ENCODE peak calls at places on chromosomes 4 and X, in seven cellular contexts. One of them, this sample, is unnamed.
A peak's percentile ranks its signal among the peaks of the same experiment; 100 is the strongest.

GRCh38 chr4:41509411-41510008 is 28.4 kb upstream of the LIMCH1 start:
- DNase-seq in CD8-positive, alpha-beta T cell: no peak
- DNase-seq in mammary epithelial cell: no peak
- DNase-seq in CD8-positive, alpha-beta memory T cell: no peak
- DNase-seq in GM23338: no peak
- DNase-seq in Peyer's patch: no peak
- DNase-seq in upper lobe of right lung: no peak
- DNase-seq in this sample: no peak

GRCh38 chrX:70087857-70088256 is 25.6 kb downstream of the OTUD6A start:
- DNase-seq in GM23338: no peak
- DNase-seq in CD8-positive, alpha-beta memory T cell: no peak
- DNase-seq in mammary epithelial cell: no peak
- DNase-seq in Peyer's patch: no peak
- DNase-seq in upper lobe of right lung: no peak
- DNase-seq in CD8-positive, alpha-beta T cell: no peak
- DNase-seq in this sample: no peak

GRCh38 chr4:4613641-4614286 is 71.9 kb upstream of the STX18 start:
- DNase-seq in mammary epithelial cell: no peak
- DNase-seq in CD8-positive, alpha-beta T cell: no peak
- DNase-seq in GM23338: no peak
- DNase-seq in CD8-positive, alpha-beta memory T cell: no peak
- DNase-seq in Peyer's patch: no peak
- DNase-seq in upper lobe of right lung: no peak
- DNase-seq in this sample: no peak

GRCh38 chrX:17617794-17618193 is 119.5 kb upstream of the SCML1 start:
- DNase-seq in CD8-positive, alpha-beta T cell: no peak
- DNase-seq in GM23338: no peak
- DNase-seq in mammary epithelial cell: no peak
- DNase-seq in CD8-positive, alpha-beta memory T cell: no peak
- DNase-seq in Peyer's patch: no peak
- DNase-seq in upper lobe of right lung: no peak
- DNase-seq in this sample: no peak

GRCh38 chr4:118842055-118842454 is 6.1 kb upstream of the SEC24D start:
- DNase-seq in GM23338: no peak
- DNase-seq in upper lobe of right lung: no peak
- DNase-seq in mammary epithelial cell: peak; percentile 69
- DNase-seq in CD8-positive, alpha-beta memory T cell: no peak
- DNase-seq in CD8-positive, alpha-beta T cell: no peak
- DNase-seq in Peyer's patch: no peak
- DNase-seq in this sample: no peak

GRCh38 chrX:79325263-79325958 is 41.7 kb downstream of the ITM2A start:
- DNase-seq in Peyer's patch: no peak
- DNase-seq in mammary epithelial cell: no peak
- DNase-seq in upper lobe of right lung: no peak
- DNase-seq in CD8-positive, alpha-beta T cell: peak; percentile 13
- DNase-seq in GM23338: peak; percentile 17
- DNase-seq in CD8-positive, alpha-beta memory T cell: peak; percentile 26
- DNase-seq in this sample: no peak

GRCh38 chrX:46710927-46711623 is 47.8 kb downstream of the SLC9A7 start:
- DNase-seq in Peyer's patch: no peak
- DNase-seq in CD8-positive, alpha-beta memory T cell: no peak
- DNase-seq in mammary epithelial cell: no peak
- DNase-seq in upper lobe of right lung: no peak
- DNase-seq in GM23338: peak; percentile 11
- DNase-seq in CD8-positive, alpha-beta T cell: no peak
- DNase-seq in this sample: no peak

GRCh38 chr4:56181140-56181950 is 205.9 kb downstream of the AASDH start:
- DNase-seq in upper lobe of right lung: no peak
- DNase-seq in CD8-positive, alpha-beta memory T cell: no peak
- DNase-seq in Peyer's patch: no peak
- DNase-seq in GM23338: no peak
- DNase-seq in mammary epithelial cell: peak; percentile 34
- DNase-seq in CD8-positive, alpha-beta T cell: no peak
- DNase-seq in this sample: no peak

GRCh38 chrX:71111851-71112468 is 583 bp upstream of the IL2RG start:
- DNase-seq in CD8-positive, alpha-beta T cell: no peak
- DNase-seq in mammary epithelial cell: no peak
- DNase-seq in upper lobe of right lung: no peak
- DNase-seq in Peyer's patch: no peak
- DNase-seq in CD8-positive, alpha-beta memory T cell: peak; percentile 59
- DNase-seq in GM23338: no peak
- DNase-seq in this sample: no peak

GRCh38 chr4:37822220-37822619 is 4.3 kb upstream of the PGM2 start:
- DNase-seq in upper lobe of right lung: no peak
- DNase-seq in mammary epithelial cell: no peak
- DNase-seq in CD8-positive, alpha-beta T cell: no peak
- DNase-seq in GM23338: no peak
- DNase-seq in CD8-positive, alpha-beta memory T cell: no peak
- DNase-seq in Peyer's patch: no peak
- DNase-seq in this sample: no peak

GRCh38 chr4:15482346-15482745 is 12.7 kb downstream of the CC2D2A start:
- DNase-seq in upper lobe of right lung: no peak
- DNase-seq in CD8-positive, alpha-beta memory T cell: no peak
- DNase-seq in mammary epithelial cell: no peak
- DNase-seq in Peyer's patch: no peak
- DNase-seq in CD8-positive, alpha-beta T cell: no peak
- DNase-seq in GM23338: no peak
- DNase-seq in this sample: no peak

GRCh38 chr4:140373328-140374129 is at the start of gene SCOC:
- DNase-seq in upper lobe of right lung: peak; percentile 99
- DNase-seq in GM23338: peak; percentile 99
- DNase-seq in CD8-positive, alpha-beta memory T cell: peak; percentile 96
- DNase-seq in Peyer's patch: peak; percentile 99
- DNase-seq in CD8-positive, alpha-beta T cell: peak; percentile 93
- DNase-seq in mammary epithelial cell: peak; percentile 99
- DNase-seq in this sample: peak; percentile 100

GRCh38 chrX:33968611-33969010 is 163.5 kb downstream of the FAM47A start:
- DNase-seq in mammary epithelial cell: no peak
- DNase-seq in GM23338: no peak
- DNase-seq in Peyer's patch: no peak
- DNase-seq in CD8-positive, alpha-beta memory T cell: no peak
- DNase-seq in CD8-positive, alpha-beta T cell: no peak
- DNase-seq in upper lobe of right lung: no peak
- DNase-seq in this sample: no peak

GRCh38 chr4:80228460-80228859 is 31.2 kb downstream of the PRDM8 start:
- DNase-seq in Peyer's patch: no peak
- DNase-seq in GM23338: no peak
- DNase-seq in CD8-positive, alpha-beta memory T cell: no peak
- DNase-seq in mammary epithelial cell: no peak
- DNase-seq in CD8-positive, alpha-beta T cell: no peak
- DNase-seq in upper lobe of right lung: no peak
- DNase-seq in this sample: no peak

GRCh38 chr4:185587444-185588161 is 52.3 kb upstream of the PDLIM3 start:
- DNase-seq in GM23338: peak; percentile 95
- DNase-seq in Peyer's patch: no peak
- DNase-seq in upper lobe of right lung: no peak
- DNase-seq in mammary epithelial cell: no peak
- DNase-seq in CD8-positive, alpha-beta T cell: peak; percentile 24
- DNase-seq in CD8-positive, alpha-beta memory T cell: peak; percentile 60
- DNase-seq in this sample: no peak

GRCh38 chr4:13918110-13918509 is 290.6 kb upstream of the BOD1L1 start:
- DNase-seq in upper lobe of right lung: no peak
- DNase-seq in GM23338: no peak
- DNase-seq in CD8-positive, alpha-beta T cell: no peak
- DNase-seq in Peyer's patch: no peak
- DNase-seq in mammary epithelial cell: peak; percentile 97
- DNase-seq in CD8-positive, alpha-beta memory T cell: no peak
- DNase-seq in this sample: peak; percentile 59

GRCh38 chr4:155271557-155271956 is 63.1 kb downstream of the NPY2R start:
- DNase-seq in CD8-positive, alpha-beta T cell: no peak
- DNase-seq in Peyer's patch: no peak
- DNase-seq in GM23338: peak; percentile 58
- DNase-seq in upper lobe of right lung: no peak
- DNase-seq in CD8-positive, alpha-beta memory T cell: no peak
- DNase-seq in mammary epithelial cell: no peak
- DNase-seq in this sample: no peak

GRCh38 chr4:71239365-71239764 is 99.5 kb upstream of the SLC4A4 start:
- DNase-seq in CD8-positive, alpha-beta memory T cell: no peak
- DNase-seq in upper lobe of right lung: no peak
- DNase-seq in mammary epithelial cell: peak; percentile 34
- DNase-seq in CD8-positive, alpha-beta T cell: no peak
- DNase-seq in GM23338: no peak
- DNase-seq in Peyer's patch: no peak
- DNase-seq in this sample: no peak

GRCh38 chr4:22417408-22417807 is 98.5 kb downstream of the ADGRA3 start:
- DNase-seq in upper lobe of right lung: no peak
- DNase-seq in mammary epithelial cell: no peak
- DNase-seq in Peyer's patch: no peak
- DNase-seq in CD8-positive, alpha-beta T cell: no peak
- DNase-seq in CD8-positive, alpha-beta memory T cell: no peak
- DNase-seq in GM23338: no peak
- DNase-seq in this sample: no peak

GRCh38 chrX:23381688-23382087 is 47.0 kb downstream of the PTCHD1 start:
- DNase-seq in GM23338: no peak
- DNase-seq in Peyer's patch: no peak
- DNase-seq in mammary epithelial cell: no peak
- DNase-seq in upper lobe of right lung: no peak
- DNase-seq in CD8-positive, alpha-beta memory T cell: no peak
- DNase-seq in CD8-positive, alpha-beta T cell: no peak
- DNase-seq in this sample: no peak

GRCh38 chr4:110020139-110020538 is 107.5 kb downstream of the EGF start:
- DNase-seq in Peyer's patch: no peak
- DNase-seq in CD8-positive, alpha-beta memory T cell: no peak
- DNase-seq in GM23338: peak; percentile 57
- DNase-seq in mammary epithelial cell: no peak
- DNase-seq in upper lobe of right lung: no peak
- DNase-seq in CD8-positive, alpha-beta T cell: no peak
- DNase-seq in this sample: no peak

GRCh38 chr4:164488114-164488513 is 265.8 kb upstream of the SMIM31 start:
- DNase-seq in CD8-positive, alpha-beta T cell: no peak
- DNase-seq in CD8-positive, alpha-beta memory T cell: no peak
- DNase-seq in Peyer's patch: no peak
- DNase-seq in GM23338: no peak
- DNase-seq in mammary epithelial cell: peak; percentile 75
- DNase-seq in upper lobe of right lung: no peak
- DNase-seq in this sample: no peak

DNA sequence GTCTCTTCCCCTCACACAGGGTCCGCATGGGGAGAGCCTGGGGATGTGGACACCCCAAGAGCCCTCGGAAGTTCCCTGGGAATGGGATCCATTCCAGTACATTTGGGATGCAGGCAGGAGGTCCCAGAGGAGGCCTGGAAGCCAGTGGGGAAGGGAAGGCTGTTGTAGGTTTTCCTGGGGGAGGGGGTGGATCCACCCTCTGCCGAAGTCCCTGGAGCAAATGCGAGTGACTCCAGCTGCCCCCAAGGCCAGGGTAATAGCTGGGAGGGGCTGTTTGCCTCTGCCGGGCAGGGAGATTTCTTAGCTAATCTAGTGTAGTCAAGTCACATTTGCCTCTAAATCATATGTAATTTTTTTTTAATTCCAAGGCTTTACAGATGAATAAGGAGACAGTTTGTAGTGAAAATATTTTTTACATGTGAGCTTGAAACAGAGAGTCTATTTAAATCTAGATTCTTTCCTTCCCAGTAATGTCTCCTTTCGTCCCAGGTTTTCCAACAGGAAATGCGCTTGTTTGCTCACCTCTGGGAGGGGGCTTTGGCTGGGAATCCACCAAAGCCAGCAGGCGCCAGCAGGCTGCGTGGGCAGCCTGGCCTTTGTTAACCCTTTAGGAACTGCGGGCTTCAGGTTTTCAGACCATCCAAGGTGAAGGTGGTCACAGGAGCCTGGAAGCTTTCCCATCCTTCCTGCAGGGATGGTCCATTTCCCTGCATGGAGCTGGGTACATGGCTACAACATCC is 26.8 kb downstream of the SH3TC1 start:
- DNase-seq in GM23338: peak; percentile 59
- DNase-seq in mammary epithelial cell: no peak
- DNase-seq in CD8-positive, alpha-beta memory T cell: no peak
- DNase-seq in CD8-positive, alpha-beta T cell: no peak
- DNase-seq in upper lobe of right lung: no peak
- DNase-seq in Peyer's patch: no peak
- DNase-seq in this sample: no peak
- H3K27ac ChIP-seq in GM23338: peak overlapping the region; percentile 53
- H3K27ac ChIP-seq in mammary epithelial cell: no peak overlapping the region
- H3K27ac ChIP-seq in CD8-positive, alpha-beta memory T cell: no peak overlapping the region
- H3K27ac ChIP-seq in CD8-positive, alpha-beta T cell: no peak overlapping the region
- H3K27ac ChIP-seq in upper lobe of right lung: no peak overlapping the region
- H3K27ac ChIP-seq in Peyer's patch: no peak overlapping the region
- H3K27ac ChIP-seq in this sample: no peak overlapping the region

GRCh38 chr4:2412534-2412884 is 5.9 kb downstream of the ZFYVE28 start:
- DNase-seq in CD8-positive, alpha-beta T cell: peak; percentile 56
- DNase-seq in GM23338: no peak
- DNase-seq in CD8-positive, alpha-beta memory T cell: peak; percentile 84
- DNase-seq in mammary epithelial cell: no peak
- DNase-seq in upper lobe of right lung: no peak
- DNase-seq in Peyer's patch: peak; percentile 81
- DNase-seq in this sample: no peak
- H3K4me3 ChIP-seq in CD8-positive, alpha-beta T cell: peak overlapping the region; percentile 38
- H3K4me3 ChIP-seq in GM23338: peak overlapping the region; percentile 48
- H3K4me3 ChIP-seq in CD8-positive, alpha-beta memory T cell: peak overlapping the region; percentile 48
- H3K4me3 ChIP-seq in mammary epithelial cell: peak overlapping the region; percentile 30
- H3K4me3 ChIP-seq in upper lobe of right lung: peak overlapping the region; percentile 35
- H3K4me3 ChIP-seq in Peyer's patch: peak overlapping the region; percentile 37
- H3K4me3 ChIP-seq in this sample: peak overlapping the region; percentile 3

DNA sequence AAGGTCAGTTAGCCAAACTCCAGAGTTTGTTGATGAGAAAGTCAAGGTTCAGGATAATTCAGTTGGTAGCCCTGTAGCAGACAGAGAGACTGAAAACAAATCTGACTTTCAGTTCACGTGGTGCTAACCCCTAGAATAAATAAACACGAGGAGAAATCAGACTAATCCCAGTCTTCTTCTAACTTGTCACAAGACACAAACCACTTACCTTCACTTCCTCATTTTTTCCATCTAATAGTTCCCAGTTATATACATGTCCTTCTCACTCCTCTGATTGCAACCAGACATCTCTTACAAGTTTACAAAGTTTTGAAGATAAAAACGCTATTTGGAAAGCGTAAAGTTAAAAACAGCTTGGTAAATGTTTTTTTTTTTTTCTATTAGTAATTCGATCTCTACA is 7.7 kb downstream of the TLR7 start:
- DNase-seq in mammary epithelial cell: no peak
- DNase-seq in Peyer's patch: no peak
- DNase-seq in GM23338: no peak
- DNase-seq in CD8-positive, alpha-beta T cell: no peak
- DNase-seq in CD8-positive, alpha-beta memory T cell: no peak
- DNase-seq in upper lobe of right lung: no peak
- DNase-seq in this sample: no peak
- H3K27ac ChIP-seq in mammary epithelial cell: no peak overlapping the region
- H3K27ac ChIP-seq in Peyer's patch: no peak overlapping the region
- H3K27ac ChIP-seq in GM23338: no peak overlapping the region
- H3K27ac ChIP-seq in CD8-positive, alpha-beta T cell: no peak overlapping the region
- H3K27ac ChIP-seq in CD8-positive, alpha-beta memory T cell: no peak overlapping the region
- H3K27ac ChIP-seq in upper lobe of right lung: no peak overlapping the region
- H3K27ac ChIP-seq in this sample: no peak overlapping the region

DNA sequence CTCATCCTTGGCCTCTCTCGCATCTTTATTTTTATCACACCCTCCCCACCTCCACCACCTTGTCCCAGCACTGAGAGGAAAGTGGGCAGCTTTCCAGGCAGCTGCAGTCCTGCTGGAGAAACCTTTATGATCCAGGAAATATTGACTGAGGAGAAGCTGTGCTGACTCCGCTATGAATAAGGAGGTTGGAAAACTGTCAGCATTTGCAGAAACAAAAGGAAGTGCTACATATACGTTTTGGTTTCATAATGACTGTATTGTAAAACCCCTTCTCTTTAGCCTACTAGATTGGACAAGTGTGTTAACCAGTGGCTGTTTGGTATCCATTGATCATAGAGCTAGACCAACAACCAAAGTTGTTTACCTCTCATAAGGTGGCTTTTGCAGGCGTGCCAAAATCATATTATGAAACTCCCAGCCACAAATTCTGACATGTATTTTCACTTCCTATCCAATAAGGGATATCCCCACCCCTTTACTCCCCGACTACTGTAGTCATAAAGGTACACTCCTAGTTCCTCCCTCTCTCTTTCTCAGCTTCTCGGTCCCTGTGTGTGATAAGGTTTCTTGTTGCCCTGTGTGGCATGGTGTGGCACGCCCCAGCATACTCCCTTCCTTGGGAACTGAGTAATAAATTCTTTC is 88.4 kb downstream of the GPR143 start:
- DNase-seq in Peyer's patch: peak; percentile 53
- DNase-seq in upper lobe of right lung: no peak
- DNase-seq in GM23338: no peak
- DNase-seq in CD8-positive, alpha-beta T cell: no peak
- DNase-seq in mammary epithelial cell: no peak
- DNase-seq in CD8-positive, alpha-beta memory T cell: peak; percentile 17
- DNase-seq in this sample: no peak
- H3K4me3 ChIP-seq in Peyer's patch: no peak overlapping the region
- H3K4me3 ChIP-seq in upper lobe of right lung: no peak overlapping the region
- H3K4me3 ChIP-seq in GM23338: no peak overlapping the region
- H3K4me3 ChIP-seq in CD8-positive, alpha-beta T cell: no peak overlapping the region
- H3K4me3 ChIP-seq in mammary epithelial cell: no peak overlapping the region
- H3K4me3 ChIP-seq in CD8-positive, alpha-beta memory T cell: no peak overlapping the region
- H3K4me3 ChIP-seq in this sample: no peak overlapping the region

This sample was measured in right atrium auricular region.